ENCODE peak calls at places on chromosomes 13 and 19, in six cellular contexts. One of them, this sample, is unnamed.

GRCh38 chr19:31054430-31054829 is 294.8 kb downstream of the TSHZ3 start:
- DNase-seq in nephron progenitor cell: peak; percentile 47
- DNase-seq in activated B cell treated with CpG ODN at 0.5 μM for 24 hours: no peak
- DNase-seq in fibroblast of pulmonary artery: peak; percentile 75
- DNase-seq in lung: no peak
- DNase-seq in fibroblast of lung: peak; percentile 63
- DNase-seq in this sample: peak; percentile 72

GRCh38 chr19:12769689-12770088 is 5.7 kb downstream of the HOOK2 start:
- DNase-seq in nephron progenitor cell: peak; percentile 70
- DNase-seq in activated B cell treated with CpG ODN at 0.5 μM for 24 hours: peak; percentile 55
- DNase-seq in fibroblast of pulmonary artery: no peak
- DNase-seq in lung: peak; percentile 74
- DNase-seq in fibroblast of lung: no peak
- DNase-seq in this sample: no peak

GRCh38 chr19:16969127-16969526 is 57.5 kb downstream of the CPAMD8 start:
- DNase-seq in nephron progenitor cell: no peak
- DNase-seq in activated B cell treated with CpG ODN at 0.5 μM for 24 hours: no peak
- DNase-seq in fibroblast of pulmonary artery: peak; percentile 33
- DNase-seq in lung: no peak
- DNase-seq in fibroblast of lung: no peak
- DNase-seq in this sample: peak; percentile 30

GRCh38 chr19:33814181-33815165 is 17.8 kb downstream of the KCTD15 start:
- DNase-seq in nephron progenitor cell: no peak
- DNase-seq in activated B cell treated with CpG ODN at 0.5 μM for 24 hours: no peak
- DNase-seq in fibroblast of pulmonary artery: no peak
- DNase-seq in lung: no peak
- DNase-seq in fibroblast of lung: no peak
- DNase-seq in this sample: no peak

GRCh38 chr13:32267836-32268439 is 47.2 kb downstream of the ZAR1L start:
- DNase-seq in nephron progenitor cell: no peak
- DNase-seq in activated B cell treated with CpG ODN at 0.5 μM for 24 hours: peak; percentile 22
- DNase-seq in fibroblast of pulmonary artery: no peak
- DNase-seq in lung: peak; percentile 38
- DNase-seq in fibroblast of lung: no peak
- DNase-seq in this sample: no peak

GRCh38 chr13:109410868-109411267 is 375.5 kb downstream of the IRS2 start:
- DNase-seq in nephron progenitor cell: no peak
- DNase-seq in activated B cell treated with CpG ODN at 0.5 μM for 24 hours: no peak
- DNase-seq in fibroblast of pulmonary artery: no peak
- DNase-seq in lung: no peak
- DNase-seq in fibroblast of lung: no peak
- DNase-seq in this sample: no peak

GRCh38 chr13:41848435-41849255 is 112.3 kb downstream of the VWA8 start:
- DNase-seq in nephron progenitor cell: no peak
- DNase-seq in activated B cell treated with CpG ODN at 0.5 μM for 24 hours: no peak
- DNase-seq in fibroblast of pulmonary artery: peak; percentile 41
- DNase-seq in lung: no peak
- DNase-seq in fibroblast of lung: peak; percentile 74
- DNase-seq in this sample: peak; percentile 59

GRCh38 chr19:47239610-47240296 is 8.8 kb upstream of the BBC3 start:
- DNase-seq in nephron progenitor cell: peak; percentile 83
- DNase-seq in activated B cell treated with CpG ODN at 0.5 μM for 24 hours: peak; percentile 55
- DNase-seq in fibroblast of pulmonary artery: peak; percentile 55
- DNase-seq in lung: no peak
- DNase-seq in fibroblast of lung: peak; percentile 70
- DNase-seq in this sample: no peak

GRCh38 chr13:106561551-106562170 is 6.3 kb downstream of the ARGLU1 start:
- DNase-seq in nephron progenitor cell: peak; percentile 26
- DNase-seq in activated B cell treated with CpG ODN at 0.5 μM for 24 hours: peak; percentile 20
- DNase-seq in fibroblast of pulmonary artery: peak; percentile 64
- DNase-seq in lung: no peak
- DNase-seq in fibroblast of lung: peak; percentile 64
- DNase-seq in this sample: peak; percentile 31

GRCh38 chr13:27001705-27002104 is 169.9 kb downstream of the USP12 start:
- DNase-seq in nephron progenitor cell: no peak
- DNase-seq in activated B cell treated with CpG ODN at 0.5 μM for 24 hours: no peak
- DNase-seq in fibroblast of pulmonary artery: no peak
- DNase-seq in lung: no peak
- DNase-seq in fibroblast of lung: no peak
- DNase-seq in this sample: no peak

GRCh38 chr13:100673831-100674362 is 698 bp downstream of the TMTC4 start:
- DNase-seq in nephron progenitor cell: no peak
- DNase-seq in activated B cell treated with CpG ODN at 0.5 μM for 24 hours: no peak
- DNase-seq in fibroblast of pulmonary artery: peak; percentile 92
- DNase-seq in lung: peak; percentile 52
- DNase-seq in fibroblast of lung: peak; percentile 89
- DNase-seq in this sample: peak; percentile 89

DNA sequence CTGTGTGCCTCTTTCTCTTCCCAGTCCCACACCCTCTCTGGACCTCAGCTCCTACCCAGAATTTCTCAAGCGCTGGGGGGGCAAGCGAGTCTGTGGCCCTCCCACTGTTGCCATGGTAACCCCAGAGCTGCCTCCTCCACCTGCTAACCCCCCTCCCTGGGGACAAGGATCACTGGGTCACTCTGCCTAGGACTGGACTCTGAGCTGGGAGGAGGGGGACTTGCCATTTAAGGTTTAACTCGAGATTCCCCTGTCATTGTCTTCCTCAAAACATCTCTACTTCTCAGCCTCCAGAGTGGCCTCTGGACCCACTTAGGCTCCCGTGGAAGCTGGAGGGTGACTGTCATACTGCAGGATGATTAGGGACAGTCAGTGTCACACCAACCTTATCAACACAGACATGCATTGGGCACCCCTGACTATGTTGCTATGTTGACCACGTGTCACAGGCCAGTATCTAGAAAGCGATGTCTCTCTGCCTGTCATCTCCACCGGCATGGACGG is 2.2 kb downstream of the PALM3 start:
- DNase-seq in nephron progenitor cell: no peak
- DNase-seq in activated B cell treated with CpG ODN at 0.5 μM for 24 hours: no peak
- DNase-seq in fibroblast of pulmonary artery: no peak
- DNase-seq in lung: no peak
- DNase-seq in fibroblast of lung: no peak
- DNase-seq in this sample: no peak
- TF ChIP-seq CTCF in nephron progenitor cell: no peak
- TF ChIP-seq CTCF in activated B cell treated with CpG ODN at 0.5 μM for 24 hours: no peak
- TF ChIP-seq CTCF in fibroblast of pulmonary artery: no peak
- TF ChIP-seq CTCF in lung: no peak
- TF ChIP-seq CTCF in fibroblast of lung: no peak
- TF ChIP-seq CTCF in this sample: no peak

DNA sequence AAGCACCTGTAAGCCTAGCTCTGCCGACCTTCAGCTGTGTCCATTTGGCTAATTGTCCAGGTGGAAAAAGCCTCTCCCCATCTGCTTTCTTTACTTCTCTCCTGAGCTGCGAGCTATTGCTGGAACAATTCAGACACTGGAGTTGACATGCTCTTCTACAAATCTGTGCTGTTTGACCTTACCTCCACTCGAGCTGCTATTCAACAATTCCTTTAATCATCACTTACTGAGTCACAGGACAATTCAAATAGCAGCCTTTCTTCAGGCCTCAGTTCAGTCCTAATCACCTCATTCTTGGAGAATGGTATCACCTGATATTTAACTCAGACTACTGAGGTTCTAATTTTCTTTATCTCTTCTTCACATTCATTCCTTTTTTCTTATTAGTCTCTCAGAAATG is 882.4 kb downstream of the PCDH9 start:
- DNase-seq in nephron progenitor cell: no peak
- DNase-seq in activated B cell treated with CpG ODN at 0.5 μM for 24 hours: no peak
- DNase-seq in fibroblast of pulmonary artery: no peak
- DNase-seq in lung: no peak
- DNase-seq in fibroblast of lung: peak; percentile 69
- DNase-seq in this sample: no peak
- TF ChIP-seq CTCF in nephron progenitor cell: no peak
- TF ChIP-seq CTCF in activated B cell treated with CpG ODN at 0.5 μM for 24 hours: no peak
- TF ChIP-seq CTCF in fibroblast of pulmonary artery: no peak
- TF ChIP-seq CTCF in lung: no peak
- TF ChIP-seq CTCF in fibroblast of lung: no peak
- TF ChIP-seq CTCF in this sample: no peak

GRCh38 chr19:13873776-13874515 is 3.0 kb upstream of the NANOS3 start:
- DNase-seq in nephron progenitor cell: no peak
- DNase-seq in activated B cell treated with CpG ODN at 0.5 μM for 24 hours: no peak
- DNase-seq in fibroblast of pulmonary artery: no peak
- DNase-seq in lung: no peak
- DNase-seq in fibroblast of lung: no peak
- DNase-seq in this sample: no peak

GRCh38 chr19:13875824-13876223 is 1.1 kb upstream of the NANOS3 start:
- DNase-seq in nephron progenitor cell: no peak
- DNase-seq in activated B cell treated with CpG ODN at 0.5 μM for 24 hours: no peak
- DNase-seq in fibroblast of pulmonary artery: no peak
- DNase-seq in lung: no peak
- DNase-seq in fibroblast of lung: no peak
- DNase-seq in this sample: no peak

GRCh38 chr19:13872339-13872694 is 4.6 kb upstream of the NANOS3 start:
- DNase-seq in nephron progenitor cell: no peak
- DNase-seq in activated B cell treated with CpG ODN at 0.5 μM for 24 hours: no peak
- DNase-seq in fibroblast of pulmonary artery: no peak
- DNase-seq in lung: no peak
- DNase-seq in fibroblast of lung: no peak
- DNase-seq in this sample: no peak

GRCh38 chr19:13869324-13869723 is 7.6 kb upstream of the NANOS3 start:
- DNase-seq in nephron progenitor cell: no peak
- DNase-seq in activated B cell treated with CpG ODN at 0.5 μM for 24 hours: no peak
- DNase-seq in fibroblast of pulmonary artery: no peak
- DNase-seq in lung: no peak
- DNase-seq in fibroblast of lung: no peak
- DNase-seq in this sample: no peak

DNA sequence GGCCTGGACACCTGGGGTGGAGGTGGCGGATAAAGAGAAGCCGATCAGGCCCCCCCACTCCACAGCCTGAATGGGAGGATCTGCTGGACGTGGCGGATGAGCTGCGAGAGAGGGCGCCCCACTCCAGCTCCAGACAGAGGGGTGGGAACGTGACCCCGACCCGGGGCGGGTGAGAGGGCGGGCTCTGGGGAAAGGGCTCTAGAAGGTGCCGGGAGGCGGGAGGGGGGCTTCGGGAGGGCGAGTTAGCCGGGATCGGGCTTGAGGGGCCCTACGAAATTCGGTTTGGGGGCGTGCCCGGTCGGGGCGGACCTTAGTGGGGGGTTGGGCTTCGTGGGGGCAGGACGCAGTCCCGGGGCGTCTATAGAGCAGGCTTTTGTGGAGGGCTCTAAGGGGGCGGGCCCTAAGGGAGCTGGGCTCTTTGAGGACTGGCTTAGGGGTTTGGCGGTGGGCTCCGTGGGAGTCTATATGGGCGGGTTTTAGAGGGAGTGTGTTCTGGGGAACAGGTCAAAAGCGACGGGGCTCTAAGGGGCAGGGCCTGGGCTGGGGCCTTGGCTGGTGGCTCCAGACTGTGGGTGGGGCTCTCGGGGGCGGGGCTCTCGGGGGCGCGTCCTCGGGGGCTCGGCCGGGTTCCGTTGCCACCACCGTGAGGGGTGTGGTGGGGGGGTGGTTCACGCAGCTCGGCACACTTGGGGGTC is 4.1 kb upstream of the NANOS3 start:
- DNase-seq in nephron progenitor cell: peak; percentile 74
- DNase-seq in activated B cell treated with CpG ODN at 0.5 μM for 24 hours: peak; percentile 43
- DNase-seq in fibroblast of pulmonary artery: no peak
- DNase-seq in lung: no peak
- DNase-seq in fibroblast of lung: no peak
- DNase-seq in this sample: no peak
- TF ChIP-seq CTCF in nephron progenitor cell: no peak
- TF ChIP-seq CTCF in activated B cell treated with CpG ODN at 0.5 μM for 24 hours: no peak
- TF ChIP-seq CTCF in fibroblast of pulmonary artery: no peak
- TF ChIP-seq CTCF in lung: no peak
- TF ChIP-seq CTCF in fibroblast of lung: no peak
- TF ChIP-seq CTCF in this sample: no peak

GRCh38 chr13:113842336-113843062 is 21.4 kb downstream of the GAS6 start:
- DNase-seq in nephron progenitor cell: no peak
- DNase-seq in activated B cell treated with CpG ODN at 0.5 μM for 24 hours: no peak
- DNase-seq in fibroblast of pulmonary artery: no peak
- DNase-seq in lung: no peak
- DNase-seq in fibroblast of lung: no peak
- DNase-seq in this sample: no peak

GRCh38 chr13:113843063-113843654 is 20.7 kb downstream of the GAS6 start:
- DNase-seq in nephron progenitor cell: no peak
- DNase-seq in activated B cell treated with CpG ODN at 0.5 μM for 24 hours: no peak
- DNase-seq in fibroblast of pulmonary artery: no peak
- DNase-seq in lung: no peak
- DNase-seq in fibroblast of lung: no peak
- DNase-seq in this sample: no peak

GRCh38 chr13:113845723-113846638 is 17.9 kb downstream of the GAS6 start:
- DNase-seq in nephron progenitor cell: no peak
- DNase-seq in activated B cell treated with CpG ODN at 0.5 μM for 24 hours: no peak
- DNase-seq in fibroblast of pulmonary artery: no peak
- DNase-seq in lung: no peak
- DNase-seq in fibroblast of lung: no peak
- DNase-seq in this sample: no peak

GRCh38 chr13:113845055-113845454 is 18.8 kb downstream of the GAS6 start:
- DNase-seq in nephron progenitor cell: no peak
- DNase-seq in activated B cell treated with CpG ODN at 0.5 μM for 24 hours: no peak
- DNase-seq in fibroblast of pulmonary artery: no peak
- DNase-seq in lung: no peak
- DNase-seq in fibroblast of lung: no peak
- DNase-seq in this sample: no peak

DNA sequence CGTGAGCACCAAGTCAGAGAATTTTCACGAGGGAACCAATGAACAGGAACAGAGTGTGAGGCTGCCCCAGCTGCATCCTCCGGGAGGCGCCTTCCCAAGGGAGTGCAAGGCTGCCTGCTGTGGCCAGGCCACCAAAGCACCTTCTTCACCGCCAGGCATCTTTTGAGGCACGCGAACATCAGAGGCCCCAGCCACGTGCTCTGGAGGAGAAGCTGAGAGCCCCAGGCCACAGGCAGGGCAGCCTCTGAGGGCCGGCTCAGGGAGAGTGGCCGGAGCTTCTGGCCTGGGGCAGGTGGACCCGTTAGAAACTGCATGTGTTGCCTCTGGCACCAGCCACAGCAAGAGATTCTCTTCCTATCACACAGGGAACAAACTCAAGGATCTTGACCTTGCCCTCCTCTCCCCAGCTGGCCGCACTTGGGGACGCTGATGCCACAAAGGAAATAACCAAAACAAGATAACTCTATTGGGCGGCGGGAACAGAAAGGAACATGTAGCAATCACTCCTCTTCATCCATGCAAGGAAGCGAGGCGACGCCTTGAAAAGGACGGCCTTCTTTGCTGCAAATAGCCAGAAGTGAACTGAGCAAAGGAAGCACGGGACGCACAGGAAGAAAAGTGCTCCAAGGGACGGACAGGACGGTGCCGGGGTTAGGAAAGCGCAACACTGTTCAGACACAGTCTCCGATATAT is 19.9 kb downstream of the GAS6 start:
- DNase-seq in nephron progenitor cell: no peak
- DNase-seq in activated B cell treated with CpG ODN at 0.5 μM for 24 hours: no peak
- DNase-seq in fibroblast of pulmonary artery: no peak
- DNase-seq in lung: no peak
- DNase-seq in fibroblast of lung: no peak
- DNase-seq in this sample: no peak
- TF ChIP-seq CTCF in nephron progenitor cell: no peak
- TF ChIP-seq CTCF in activated B cell treated with CpG ODN at 0.5 μM for 24 hours: no peak
- TF ChIP-seq CTCF in fibroblast of pulmonary artery: no peak
- TF ChIP-seq CTCF in lung: no peak
- TF ChIP-seq CTCF in fibroblast of lung: no peak
- TF ChIP-seq CTCF in this sample: peak; percentile 7